ENCODE peak calls at places on chromosomes 16 and 17, in seven cellular contexts. Q, Z, Y, D, N, A and O are unnamed samples. For H3K4me1, the result is how much of the 10 kb centered on the place peaks cover.

GRCh38 chr17:33038740-33039139 is 47.1 kb downstream of the SPACA3 start:
- DNase-seq in N (no peak), D (no peak), Y (no peak), Z (peak), A (no peak), Q (no peak), O (no peak)

GRCh38 chr16:85543536-85543935 is 69.6 kb upstream of the GSE1 start:
- DNase-seq in A (no peak), Y (no peak), Q (no peak), D (no peak), Z (no peak), N (no peak), O (no peak)

GRCh38 chr17:9223531-9223930 is 202.2 kb downstream of the NTN1 start:
- DNase-seq in Q (no peak), N (no peak), A (no peak), D (no peak), Z (no peak), Y (no peak), O (no peak)

GRCh38 chr17:79028496-79029326 is 4.7 kb downstream of the C1QTNF1 start:
- DNase-seq in A (peak), Y (no peak), N (no peak), Q (no peak), D (no peak), Z (no peak), O (no peak)

GRCh38 chr17:66373079-66373478 is 70.7 kb downstream of the PRKCA start:
- DNase-seq in Z (no peak), D (no peak), Y (no peak), Q (no peak), N (no peak), A (no peak), O (no peak)

GRCh38 chr17:61218438-61218837 is 181.2 kb upstream of the TBX2 start:
- DNase-seq in Q (no peak), Z (no peak), Y (no peak), A (peak), D (no peak), N (no peak), O (no peak)

GRCh38 chr17:2222901-2223616 is 80.5 kb downstream of the SMG6 start:
- DNase-seq in Q (peak), Z (peak), Y (peak), A (peak), D (no peak), N (no peak), O (no peak)

GRCh38 chr16:76370344-76370743 is 93.1 kb downstream of the CNTNAP4 start:
- DNase-seq in Z (no peak), Q (no peak), D (no peak), Y (no peak), A (no peak), N (no peak), O (no peak)

GRCh38 chr17:66779186-66779585 is 55.7 kb upstream of the CACNG5 start:
- DNase-seq in Y (no peak), N (no peak), D (no peak), Z (no peak), Q (no peak), A (no peak), O (no peak)

GRCh38 chr16:85428899-85429775 is 184.0 kb upstream of the GSE1 start:
- DNase-seq in A (no peak), D (no peak), Q (no peak), N (no peak), Z (no peak), Y (no peak), O (no peak)

GRCh38 chr16:12061336-12062055 is 85.0 kb downstream of the SNX29 start:
- DNase-seq in Y (no peak), N (no peak), D (no peak), A (no peak), Z (no peak), Q (no peak), O (no peak)

GRCh38 chr17:66373944-66374817 is 71.8 kb downstream of the PRKCA start:
- DNase-seq in Q (no peak), Y (peak), Z (peak), A (no peak), N (no peak), D (no peak), O (peak)

GRCh38 chr16:85392756-85393673 is 220.1 kb upstream of the GSE1 start:
- DNase-seq in Z (peak), N (no peak), D (no peak), Y (no peak), Q (no peak), A (no peak), O (no peak)

GRCh38 chr16:4327782-4328579 is 12.1 kb downstream of the GLIS2 start:
- DNase-seq in Q (peak), A (peak), Y (no peak), D (no peak), N (no peak), Z (peak), O (peak)

GRCh38 chr17:79388556-79389295 is 222.1 kb downstream of the RBFOX3 start:
- DNase-seq in N (no peak), A (peak), Y (no peak), Q (no peak), D (no peak), Z (peak), O (no peak)

GRCh38 chr16:65769776-65770438 is 596.6 kb upstream of the CDH5 start:
- DNase-seq in A (no peak), Q (no peak), N (no peak), Z (no peak), Y (no peak), D (no peak), O (no peak)

GRCh38 chr16:24838554-24839266 is 7.1 kb upstream of the SLC5A11 start:
- DNase-seq in A (peak), Y (no peak), N (peak), D (no peak), Z (no peak), Q (peak), O (no peak)

GRCh38 chr17:73639322-73639721 is 4.9 kb downstream of the SDK2 start:
- DNase-seq in D (no peak), N (peak), Q (no peak), Y (no peak), A (no peak), Z (no peak), O (no peak)

GRCh38 chr17:57705921-57706695 is 39.0 kb downstream of the CCDC182 start:
- DNase-seq in Y (no peak), Q (no peak), Z (no peak), N (no peak), D (no peak), A (no peak), O (no peak)

GRCh38 chr17:8799001-8799850 is at the start of gene MFSD6L:
- DNase-seq in A (no peak), D (no peak), Q (no peak), Y (no peak), Z (no peak), N (no peak), O (no peak)

GRCh38 chr17:27586203-27586701 is 44.7 kb upstream of the LGALS9 start:
- DNase-seq in Z (no peak), Y (no peak), D (no peak), N (no peak), A (peak), Q (no peak), O (no peak)

DNA sequence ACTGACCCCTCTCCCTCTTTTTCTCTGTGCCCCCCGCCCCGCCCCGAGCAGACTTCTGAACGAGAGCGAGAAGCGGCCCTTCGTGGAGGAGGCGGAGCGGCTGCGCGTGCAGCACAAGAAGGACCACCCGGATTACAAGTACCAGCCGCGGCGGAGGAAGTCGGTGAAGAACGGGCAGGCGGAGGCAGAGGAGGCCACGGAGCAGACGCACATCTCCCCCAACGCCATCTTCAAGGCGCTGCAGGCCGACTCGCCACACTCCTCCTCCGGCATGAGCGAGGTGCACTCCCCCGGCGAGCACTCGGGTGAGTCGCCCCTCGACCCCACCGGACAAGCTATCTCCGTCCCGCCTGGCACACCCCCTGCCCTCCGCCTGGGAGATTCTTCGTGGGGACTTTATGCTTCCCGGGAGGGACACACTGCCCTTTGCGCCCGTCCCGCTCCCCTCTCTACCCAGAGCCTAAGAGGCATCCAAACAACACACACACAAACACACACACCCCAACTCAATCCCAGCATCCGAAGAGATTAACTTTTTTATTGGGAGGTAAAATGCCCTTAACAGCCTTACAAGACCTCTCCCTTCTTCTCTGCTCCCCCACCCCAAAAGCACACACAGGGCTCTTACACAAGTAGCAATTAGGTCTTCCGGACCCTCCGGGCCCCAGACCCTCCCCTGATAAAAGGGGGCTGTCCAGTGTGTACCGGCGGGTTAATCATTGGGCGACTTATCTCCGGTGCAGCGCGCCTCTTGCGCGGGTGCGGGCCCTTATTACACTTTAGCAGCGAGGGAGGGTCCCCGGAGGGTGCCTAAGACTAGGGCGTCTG is 2.1 kb downstream of the SOX9 start:
- DNase-seq in Y (no peak), D (no peak), N (no peak), Z (peak), Q (no peak), A (peak), O (no peak)
- H3K4me3 ChIP-seq in Y (no peak), D (peak), N (peak), Z (peak), Q (peak), A (peak), O (no peak)

GRCh38 chr17:81711814-81712467 is at the start of gene SLC25A10:
- DNase-seq in A (peak), D (no peak), Z (peak), N (no peak), Y (peak), Q (peak), O (peak)
- H3K4me1 ChIP-seq in A (under half), D (under half), Z (under half), N (under half), Y (under half), Q (under half), O (under half)

GRCh38 chr16:89359296-89360147 is 130.8 kb downstream of the ANKRD11 start:
- DNase-seq in N (no peak), D (no peak), A (no peak), Y (no peak), Q (no peak), Z (no peak), O (no peak)
- H3K4me3 ChIP-seq in N (no peak), D (no peak), A (no peak), Y (peak), Q (no peak), Z (peak), O (peak)

GRCh38 chr16:57640612-57641011 is 12.2 kb downstream of the ADGRG1 start:
- DNase-seq in Z (no peak), N (no peak), Y (no peak), Q (no peak), D (no peak), A (no peak), O (no peak)

GRCh38 chr16:57638381-57638780 is 10.0 kb downstream of the ADGRG1 start:
- DNase-seq in Y (no peak), Q (no peak), D (no peak), N (no peak), Z (no peak), A (no peak), O (no peak)

GRCh38 chr16:57640185-57640584 is 11.8 kb downstream of the ADGRG1 start:
- DNase-seq in N (no peak), D (no peak), A (no peak), Q (no peak), Y (no peak), Z (no peak), O (no peak)

GRCh38 chr16:57637965-57638364 is 9.5 kb downstream of the ADGRG1 start:
- DNase-seq in Z (no peak), Y (no peak), A (no peak), D (no peak), N (no peak), Q (no peak), O (no peak)

GRCh38 chr16:57639172-57639571 is 10.7 kb downstream of the ADGRG1 start:
- DNase-seq in Y (no peak), N (no peak), A (no peak), Z (peak), Q (no peak), D (no peak), O (peak)
- H3K4me1 ChIP-seq in Y (under half), N (under half), A (under half), Z (half or more), Q (half or more), D (under half), O (under half)

GRCh38 chr16:30397056-30397455 is 1.8 kb downstream of the ZNF48 start:
- DNase-seq in Y (no peak), D (no peak), Z (no peak), A (no peak), N (no peak), Q (no peak), O (no peak)

GRCh38 chr16:30397776-30398659 is 2.8 kb downstream of the ZNF48 start:
- DNase-seq in Q (no peak), Y (no peak), Z (no peak), N (no peak), A (no peak), D (no peak), O (no peak)

GRCh38 chr16:30399435-30400186 is 4.4 kb downstream of the ZNF48 start:
- DNase-seq in Y (no peak), Q (no peak), A (no peak), D (no peak), N (no peak), Z (no peak), O (no peak)

GRCh38 chr16:30395992-30396560 is 856 bp downstream of the ZNF48 start:
- DNase-seq in Q (no peak), D (no peak), N (no peak), Y (no peak), Z (no peak), A (no peak), O (no peak)

DNA sequence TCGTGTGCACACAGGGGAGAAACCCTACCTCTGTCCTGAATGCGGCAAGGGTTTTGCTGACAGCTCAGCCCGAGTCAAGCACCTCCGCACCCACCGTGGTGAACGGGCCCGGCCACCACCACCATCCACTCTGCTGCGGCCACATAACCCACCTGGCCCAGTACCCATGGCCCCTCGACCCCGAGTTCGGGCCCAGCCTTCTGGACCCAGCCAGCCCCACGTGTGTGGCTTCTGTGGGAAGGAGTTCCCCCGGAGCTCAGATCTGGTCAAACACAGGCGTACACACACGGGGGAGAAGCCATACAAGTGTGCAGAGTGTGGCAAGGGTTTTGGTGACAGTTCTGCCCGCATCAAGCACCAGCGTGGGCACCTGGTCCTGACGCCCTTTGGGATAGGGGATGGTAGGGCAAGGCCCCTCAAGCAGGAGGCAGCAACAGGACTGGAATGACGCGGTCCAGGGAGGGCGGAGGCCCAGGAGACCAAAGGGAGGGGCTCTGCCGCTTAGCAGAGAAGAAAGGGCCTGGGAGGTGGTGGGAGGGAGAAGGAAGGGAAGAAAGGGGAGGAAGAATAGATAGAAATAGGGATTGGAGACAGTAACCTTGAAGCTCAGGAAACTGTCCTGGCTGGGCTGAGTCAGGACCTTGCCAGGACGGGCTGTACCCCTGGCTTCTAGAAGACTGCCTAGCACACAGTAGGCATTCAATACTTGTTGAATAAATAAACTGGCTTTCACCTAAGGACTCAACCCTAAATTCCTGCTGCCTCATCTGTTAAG is 3.6 kb downstream of the ZNF48 start:
- DNase-seq in Y (no peak), N (no peak), Q (no peak), D (no peak), Z (no peak), A (no peak), O (no peak)
- H3K4me3 ChIP-seq in Y (no peak), N (no peak), Q (no peak), D (no peak), Z (no peak), A (no peak), O (no peak)

GRCh38 chr17:16298140-16298662 is 55.1 kb downstream of the CENPV start:
- DNase-seq in N (no peak), Y (no peak), Q (no peak), A (no peak), Z (no peak), D (no peak), O (no peak)
- H3K4me1 ChIP-seq in N (under half), Y (under half), Q (under half), A (under half), Z (under half), D (under half), O (under half)

GRCh38 chr16:75263291-75263962 is 12.0 kb upstream of the BCAR1 start:
- DNase-seq in Z (no peak), A (no peak), N (no peak), D (no peak), Q (no peak), Y (no peak), O (no peak)
- H3K4me3 ChIP-seq in Z (peak), A (peak), N (peak), D (no peak), Q (no peak), Y (no peak), O (no peak)

GRCh38 chr17:44977065-44977464 is 9.0 kb upstream of the C1QL1 start:
- DNase-seq in A (no peak), Y (no peak), Z (no peak), N (no peak), D (no peak), Q (no peak), O (no peak)

GRCh38 chr17:44976198-44976597 is 8.1 kb upstream of the C1QL1 start:
- DNase-seq in A (no peak), D (no peak), Z (no peak), N (no peak), Q (no peak), Y (no peak), O (no peak)

GRCh38 chr17:44979426-44980273 is 11.5 kb upstream of the C1QL1 start:
- DNase-seq in A (no peak), Z (peak), N (no peak), Q (no peak), D (no peak), Y (no peak), O (no peak)

GRCh38 chr17:44978807-44979206 is 10.7 kb upstream of the C1QL1 start:
- DNase-seq in Z (no peak), D (no peak), Y (no peak), N (no peak), Q (no peak), A (no peak), O (no peak)

DNA sequence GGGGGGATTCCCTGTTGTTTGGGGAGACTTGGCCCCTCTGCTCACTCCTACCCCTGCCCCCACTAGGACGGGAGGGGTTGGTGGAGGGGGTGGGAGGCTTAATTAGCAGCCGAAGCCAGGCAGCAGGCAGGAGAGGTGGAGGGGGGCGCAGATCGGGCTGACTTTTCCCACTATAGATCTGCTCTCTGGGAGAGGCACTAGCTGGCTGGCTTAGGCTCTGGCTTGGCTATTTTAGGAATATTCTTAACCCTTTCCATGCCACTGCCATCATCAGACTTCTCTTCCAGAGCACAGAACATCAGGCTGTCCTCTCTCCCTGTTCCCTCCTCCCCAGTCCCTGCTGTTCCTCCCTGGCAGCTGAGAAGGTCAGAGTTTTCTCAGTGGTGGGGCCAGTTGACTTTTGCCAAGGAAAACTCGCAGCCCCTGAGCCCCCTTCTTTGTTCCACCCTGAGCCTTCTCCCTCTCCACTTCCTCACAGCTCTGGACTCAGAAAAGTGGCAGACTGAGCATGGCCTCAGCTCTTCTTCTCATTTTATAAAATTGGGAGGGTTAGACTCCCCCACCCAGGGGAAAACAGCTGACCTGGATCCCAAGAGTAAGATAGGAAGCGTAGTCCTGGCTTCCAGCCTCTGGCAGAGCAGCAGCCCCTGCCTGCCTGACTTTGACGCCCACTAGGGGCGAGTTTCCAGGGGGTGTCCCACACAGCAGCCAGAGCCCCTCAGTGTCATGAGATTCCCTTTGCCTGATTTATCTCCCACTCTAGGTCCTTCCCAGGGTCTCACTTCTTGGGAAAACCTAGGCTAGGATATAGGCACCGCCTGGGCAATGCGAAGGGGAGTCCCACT is 9.9 kb upstream of the C1QL1 start:
- DNase-seq in A (no peak), N (no peak), Q (no peak), Y (no peak), D (no peak), Z (no peak), O (no peak)
- H3K4me1 ChIP-seq in A (under half), N (under half), Q (under half), Y (under half), D (under half), Z (under half), O (under half)

DNA sequence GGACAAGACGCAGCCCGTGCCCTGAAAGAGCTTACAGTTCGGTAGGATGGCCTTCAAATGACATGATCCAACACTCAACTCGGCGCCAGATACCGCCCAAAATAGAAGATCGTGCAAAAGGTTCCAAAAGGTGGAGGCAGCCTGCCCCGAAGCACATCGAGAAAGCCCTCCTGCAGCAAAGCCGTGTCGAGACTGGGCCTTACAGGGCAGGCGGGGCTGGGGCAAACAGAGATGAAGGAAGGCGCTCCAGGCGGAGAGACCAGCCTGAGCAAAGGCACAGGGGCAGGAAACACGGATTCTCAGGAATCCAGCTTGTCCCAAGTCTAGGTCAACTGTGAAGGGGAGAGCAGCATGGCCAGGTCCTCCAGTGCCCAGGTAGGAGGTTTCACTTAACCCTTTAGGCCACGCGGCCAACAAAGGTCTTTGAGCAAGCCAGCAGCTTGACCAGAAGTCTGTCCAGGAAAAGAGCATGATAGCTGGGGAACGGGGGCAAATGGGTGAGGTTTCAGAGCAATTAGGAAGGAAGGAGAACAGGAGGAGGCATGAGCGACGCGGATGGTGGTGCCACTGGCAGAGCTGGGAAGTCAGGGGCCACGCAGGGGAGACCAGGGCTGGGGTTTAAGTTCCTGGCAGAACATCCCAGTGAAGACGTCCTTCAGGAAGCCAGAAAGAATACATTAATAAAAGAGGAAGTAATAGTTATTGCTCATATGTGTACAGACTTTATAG is 21.2 kb upstream of the EIF1 start:
- DNase-seq in Z (no peak), Q (no peak), A (no peak), Y (no peak), N (no peak), D (no peak), O (no peak)
- H3K4me3 ChIP-seq in Z (peak), Q (no peak), A (no peak), Y (no peak), N (no peak), D (no peak), O (peak)